ENCODE peak calls at places on chromosome 9, in eight cellular contexts. C, B, P, A, I, X, R and U are unnamed samples.

GRCh38 chr9:9998491-9999287 is 614.1 kb downstream of the PTPRD start:
- DNase-seq in R (no peak), C (no peak), A (no peak), I (no peak), X (no peak), P (peak; percentile 68), B (no peak), U (no peak)

GRCh38 chr9:91089405-91090131 is 272.1 kb downstream of the AUH start:
- DNase-seq in X (no peak), A (peak; percentile 56), I (peak; percentile 25), B (peak; percentile 28), R (no peak), C (no peak), P (peak; percentile 63), U (no peak)

GRCh38 chr9:123611228-123611627 is 255.2 kb downstream of the CRB2 start:
- DNase-seq in X (no peak), R (no peak), A (no peak), I (no peak), C (no peak), P (no peak), B (no peak), U (no peak)

GRCh38 chr9:101736723-101737122 is 1.7 kb downstream of the GRIN3A start:
- DNase-seq in I (no peak), P (peak; percentile 84), A (peak; percentile 72), R (no peak), C (no peak), X (no peak), B (no peak), U (no peak)

GRCh38 chr9:18767141-18767540 is 265.9 kb downstream of the SAXO1 start:
- DNase-seq in P (no peak), A (no peak), I (no peak), R (no peak), X (no peak), B (no peak), C (no peak), U (no peak)

GRCh38 chr9:106697799-106698591 is 165.0 kb upstream of the ZNF462 start:
- DNase-seq in X (peak; percentile 56), R (peak; percentile 75), I (peak; percentile 89), B (peak; percentile 36), C (peak; percentile 29), P (peak; percentile 36), A (peak; percentile 68), U (no peak)

GRCh38 chr9:132543960-132544359 is 38.4 kb upstream of the BARHL1 start:
- DNase-seq in A (no peak), P (no peak), X (no peak), I (no peak), R (no peak), C (no peak), B (no peak), U (no peak)

GRCh38 chr9:122190597-122191381 is 31.1 kb downstream of the MORN5 start:
- DNase-seq in I (no peak), C (no peak), X (no peak), A (no peak), B (peak; percentile 60), R (no peak), P (no peak), U (no peak)

GRCh38 chr9:91178281-91179236 is 183.2 kb downstream of the AUH start:
- DNase-seq in I (no peak), X (peak; percentile 57), R (peak; percentile 30), B (no peak), C (no peak), P (no peak), A (no peak), U (no peak)

GRCh38 chr9:74645007-74645639 is 148.0 kb downstream of the RORB start:
- DNase-seq in P (peak; percentile 57), C (no peak), I (peak; percentile 11), B (no peak), R (no peak), X (no peak), A (peak; percentile 44), U (no peak)

GRCh38 chr9:3261484-3261883 is 264.3 kb downstream of the RFX3 start:
- DNase-seq in P (no peak), C (no peak), X (no peak), I (no peak), B (no peak), A (no peak), R (no peak), U (no peak)

GRCh38 chr9:92359380-92360007 is 33.7 kb downstream of the CENPP start:
- DNase-seq in B (no peak), I (peak; percentile 38), R (no peak), C (no peak), A (peak; percentile 38), X (no peak), P (peak; percentile 88), U (no peak)

GRCh38 chr9:8724284-8725018 is 924.9 kb upstream of the DMAC1 start:
- DNase-seq in C (no peak), R (no peak), P (no peak), X (no peak), I (no peak), B (no peak), A (no peak), U (no peak)

GRCh38 chr9:108282872-108283271 is 572.9 kb downstream of the ACTL7B start:
- DNase-seq in B (no peak), I (no peak), X (no peak), C (no peak), P (no peak), A (no peak), R (no peak), U (no peak)

GRCh38 chr9:75170898-75171360 is 82.6 kb downstream of the OSTF1 start:
- DNase-seq in C (no peak), R (no peak), B (no peak), P (no peak), X (no peak), I (no peak), A (no peak), U (no peak)

GRCh38 chr9:107019216-107019615 is 156.2 kb downstream of the ZNF462 start:
- DNase-seq in P (no peak), B (no peak), R (peak; percentile 54), I (no peak), X (no peak), A (no peak), C (no peak), U (no peak)

GRCh38 chr9:125758986-125759811 is 12.0 kb downstream of the PBX3 start:
- DNase-seq in I (no peak), X (no peak), P (no peak), R (no peak), B (no peak), A (no peak), C (no peak), U (no peak)

DNA sequence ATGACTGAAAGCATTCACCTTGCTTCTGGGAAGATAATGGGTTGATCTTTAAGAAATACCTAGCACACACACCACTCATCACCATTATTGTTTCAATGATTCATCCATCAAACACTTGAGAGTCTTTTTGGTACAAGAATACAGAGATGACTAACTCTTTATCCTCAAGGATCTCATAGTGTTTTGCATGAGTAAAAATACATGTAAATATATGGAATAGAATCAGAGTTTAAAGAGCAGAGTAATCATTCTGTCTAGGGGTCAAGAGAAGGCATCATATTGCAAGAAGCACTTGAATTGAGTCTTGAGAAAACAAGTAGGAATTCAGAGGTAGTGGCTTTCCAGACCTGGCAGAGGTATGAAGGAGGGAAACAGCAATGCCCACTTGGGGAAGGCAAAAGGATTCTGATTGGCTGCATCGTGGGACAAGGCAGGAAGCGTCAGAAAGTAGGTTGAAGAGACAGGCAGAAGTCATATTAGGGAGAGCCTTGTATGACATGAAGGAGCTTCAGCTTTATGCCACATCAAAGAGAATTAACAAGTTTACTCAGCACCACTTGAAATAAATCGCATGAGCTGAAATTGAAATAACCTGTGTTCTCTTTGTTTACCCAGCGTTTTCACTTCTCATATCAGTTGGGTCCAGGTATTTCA is 542.5 kb downstream of the TLE1 start:
- DNase-seq in X (no peak), B (no peak), P (no peak), R (no peak), I (no peak), A (no peak), C (no peak), U (no peak)
- H3K4me3 ChIP-seq in X (no peak overlapping the region), B (no peak overlapping the region), P (no peak overlapping the region), R (no peak overlapping the region), I (no peak overlapping the region), A (no peak overlapping the region), C (no peak overlapping the region), U (no peak overlapping the region)

GRCh38 chr9:111542497-111543254 is 17.7 kb downstream of the ZNF483 start:
- DNase-seq in X (no peak), C (no peak), B (no peak), I (no peak), P (no peak), A (no peak), R (no peak), U (no peak)
- H3K9me3 ChIP-seq in X (peaks cover 3% of the 10 kb centered on the region), C (peaks cover 98% of the 10 kb centered on the region), B (peaks cover 11% of the 10 kb centered on the region), I (peaks cover 60% of the 10 kb centered on the region), P (peaks cover 14% of the 10 kb centered on the region), A (peaks cover 55% of the 10 kb centered on the region), R (peaks cover 16% of the 10 kb centered on the region), U (peaks cover 41% of the 10 kb centered on the region)

DNA sequence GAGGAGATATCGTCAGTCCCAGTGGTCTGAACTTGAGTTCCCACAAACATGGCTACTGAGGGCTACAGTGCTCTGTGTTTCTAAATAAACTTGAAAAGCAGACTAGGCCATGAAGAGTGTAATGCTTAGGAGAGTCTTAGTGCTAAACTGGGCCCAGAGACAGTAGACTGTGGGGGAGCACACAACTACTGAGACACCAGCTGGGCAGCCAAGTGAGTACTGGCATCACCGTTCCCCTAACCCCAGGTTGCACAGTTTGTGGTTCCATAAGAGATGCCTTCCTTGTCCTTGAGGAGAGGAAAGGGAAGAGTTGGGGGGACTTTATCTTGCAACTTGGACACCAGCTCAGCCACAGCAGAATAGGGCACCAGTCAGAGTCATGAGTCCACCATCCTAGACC is 172.1 kb upstream of the DMRTA1 start:
- DNase-seq in X (no peak), R (no peak), P (no peak), I (no peak), C (no peak), B (no peak), A (no peak), U (no peak)
- H3K27ac ChIP-seq in X (no peak overlapping the region), R (no peak overlapping the region), P (no peak overlapping the region), I (no peak overlapping the region), C (no peak overlapping the region), B (no peak overlapping the region), A (no peak overlapping the region), U (no peak overlapping the region)

GRCh38 chr9:29609282-29609681 is 2036.0 kb upstream of the C9orf72 start:
- DNase-seq in X (no peak), B (no peak), P (no peak), A (no peak), C (no peak), I (no peak), R (no peak), U (no peak)
- H3K4me3 ChIP-seq in X (no peak overlapping the region), B (no peak overlapping the region), P (no peak overlapping the region), A (no peak overlapping the region), C (no peak overlapping the region), I (no peak overlapping the region), R (no peak overlapping the region), U (no peak overlapping the region)